ENCODE peak calls at places on chromosomes 12 and 14, in six cellular contexts. N, T, U, D, H and V are unnamed samples.

GRCh38 chr12:92539966-92540791 is 162.6 kb upstream of the PLEKHG7 start:
- DNase-seq in N (no peak), T (peak; percentile 31), U (no peak), D (peak; percentile 58), H (peak; percentile 37), V (no peak)

GRCh38 chr12:49882248-49882850 is 21.4 kb downstream of the FAIM2 start:
- DNase-seq in N (no peak), T (no peak), U (no peak), D (no peak), H (no peak), V (no peak)

GRCh38 chr12:93577222-93577621 is 4.7 kb downstream of the SOCS2 start:
- DNase-seq in N (no peak), T (no peak), U (no peak), D (no peak), H (no peak), V (no peak)

GRCh38 chr12:75097003-75097402 is 112.6 kb downstream of the KCNC2 start:
- DNase-seq in N (no peak), T (no peak), U (no peak), D (no peak), H (no peak), V (no peak)

GRCh38 chr12:100643246-100643645 is 69.8 kb downstream of the GAS2L3 start:
- DNase-seq in N (no peak), T (no peak), U (no peak), D (no peak), H (no peak), V (no peak)

GRCh38 chr14:74019743-74020142 is 594 bp downstream of the BBOF1 start:
- DNase-seq in N (no peak), T (no peak), U (no peak), D (peak; percentile 25), H (peak; percentile 10), V (peak; percentile 29)

GRCh38 chr12:64413884-64414283 is 9.7 kb downstream of the XPOT start:
- DNase-seq in N (no peak), T (no peak), U (no peak), D (no peak), H (no peak), V (no peak)

GRCh38 chr12:10528150-10528953 is 22.7 kb downstream of the EIF2S3B start:
- DNase-seq in N (no peak), T (no peak), U (no peak), D (peak; percentile 73), H (no peak), V (no peak)

GRCh38 chr12:75635606-75636444 is 124.4 kb upstream of the KRR1 start:
- DNase-seq in N (no peak), T (no peak), U (no peak), D (peak; percentile 40), H (no peak), V (peak; percentile 91)

GRCh38 chr14:104140463-104141331 is 2.3 kb downstream of the KIF26A start:
- DNase-seq in N (no peak), T (peak; percentile 24), U (no peak), D (no peak), H (no peak), V (no peak)

GRCh38 chr14:98169170-98169587 is 1102.8 kb downstream of the BCL11B start:
- DNase-seq in N (no peak), T (no peak), U (no peak), D (no peak), H (peak; percentile 74), V (no peak)

GRCh38 chr12:95509300-95509699 is 35.3 kb downstream of the METAP2 start:
- DNase-seq in N (no peak), T (no peak), U (no peak), D (no peak), H (no peak), V (no peak)

GRCh38 chr12:111085100-111085499 is 164.7 kb upstream of the MYL2 start:
- DNase-seq in N (no peak), T (no peak), U (no peak), D (peak; percentile 60), H (no peak), V (no peak)

GRCh38 chr12:57613427-57614109 is 2.3 kb downstream of the ARHGEF25 start:
- DNase-seq in N (no peak), T (no peak), U (no peak), D (no peak), H (no peak), V (no peak)

GRCh38 chr14:44896275-44897040 is 65.3 kb downstream of the KLHL28 start:
- DNase-seq in N (no peak), T (no peak), U (no peak), D (no peak), H (no peak), V (no peak)

GRCh38 chr12:112130461-112130998 is 5.2 kb downstream of the TRAFD1 start:
- DNase-seq in N (no peak), T (no peak), U (no peak), D (no peak), H (no peak), V (peak; percentile 7)